ENCODE peak calls at places on chromosomes 3 and 15, in four cellular contexts. E, W, X and A are unnamed samples.

GRCh38 chr3:159144472-159144871 is 342.6 kb downstream of the MFSD1 start:
- DNase-seq in E (no peak), W (no peak), X (no peak), A (no peak)

GRCh38 chr15:101369676-101370075 is 74.6 kb upstream of the SNRPA1 start:
- DNase-seq in E (no peak), W (no peak), X (no peak), A (no peak)

GRCh38 chr15:40498891-40499290 is 28.1 kb downstream of the CHST14 start:
- DNase-seq in E (no peak), W (no peak), X (no peak), A (no peak)

GRCh38 chr3:193702967-193703366 is 110.0 kb downstream of the OPA1 start:
- DNase-seq in E (no peak), W (no peak), X (peak), A (no peak)

GRCh38 chr3:16788440-16789057 is 96.2 kb upstream of the PLCL2 start:
- DNase-seq in E (no peak), W (no peak), X (no peak), A (no peak)

GRCh38 chr15:63600001-63600645 is 2.9 kb downstream of the FBXL22 start:
- DNase-seq in E (no peak), W (peak), X (no peak), A (no peak)

GRCh38 chr15:57165992-57166391 is 210.3 kb upstream of the CGNL1 start:
- DNase-seq in E (no peak), W (no peak), X (no peak), A (no peak)

GRCh38 chr3:83953417-83954089 is 1005.2 kb upstream of the CADM2 start:
- DNase-seq in E (no peak), W (no peak), X (no peak), A (no peak)

GRCh38 chr3:116905805-116906204 is 196.2 kb downstream of the TUSC7 start:
- DNase-seq in E (no peak), W (no peak), X (no peak), A (no peak)

GRCh38 chr3:171459130-171459941 is 869 bp downstream of the TNIK start:
- DNase-seq in E (no peak), W (peak), X (no peak), A (peak)

GRCh38 chr15:85785887-85786777 is 8.6 kb downstream of the KLHL25 start:
- DNase-seq in E (no peak), W (no peak), X (no peak), A (no peak)

GRCh38 chr15:27956285-27956684 is 142.8 kb downstream of the OCA2 start:
- DNase-seq in E (no peak), W (no peak), X (no peak), A (no peak)

GRCh38 chr3:177681852-177682251 is 484.6 kb upstream of the TBL1XR1 start:
- DNase-seq in E (no peak), W (no peak), X (no peak), A (no peak)

GRCh38 chr3:196135693-196136639 is 54.1 kb upstream of the TFRC start:
- DNase-seq in E (no peak), W (no peak), X (no peak), A (no peak)

GRCh38 chr3:195762249-195762585 is 41.4 kb downstream of the MUC20 start:
- DNase-seq in E (no peak), W (no peak), X (no peak), A (no peak)

GRCh38 chr3:117528688-117529087 is 819.1 kb downstream of the TUSC7 start:
- DNase-seq in E (no peak), W (no peak), X (no peak), A (no peak)

GRCh38 chr15:50137330-50137761 is 18.3 kb upstream of the ATP8B4 start:
- DNase-seq in E (no peak), W (no peak), X (peak), A (no peak)

GRCh38 chr15:57335326-57336118 is 40.8 kb upstream of the CGNL1 start:
- DNase-seq in E (no peak), W (no peak), X (no peak), A (no peak)

GRCh38 chr3:126478581-126479310 is 3.1 kb upstream of the ZXDC start:
- DNase-seq in E (no peak), W (no peak), X (no peak), A (no peak)

GRCh38 chr15:28125673-28126651 is 26.8 kb upstream of the OCA2 start:
- DNase-seq in E (peak), W (peak), X (peak), A (no peak)

GRCh38 chr15:33516563-33516962 is 205.8 kb downstream of the RYR3 start:
- DNase-seq in E (no peak), W (no peak), X (no peak), A (no peak)

GRCh38 chr3:58048301-58048700 is 40.1 kb downstream of the FLNB start:
- DNase-seq in E (no peak), W (no peak), X (no peak), A (peak)

GRCh38 chr3:18645603-18646002 is 220.5 kb upstream of the SATB1 start:
- DNase-seq in E (no peak), W (no peak), X (no peak), A (no peak)

GRCh38 chr3:17577795-17578520 is 164.5 kb downstream of the TBC1D5 start:
- DNase-seq in E (no peak), W (no peak), X (no peak), A (no peak)

GRCh38 chr3:182782149-182782548 is 11.2 kb upstream of the ATP11B start:
- DNase-seq in E (no peak), W (no peak), X (no peak), A (no peak)

GRCh38 chr15:48544816-48545215 is 100.7 kb downstream of the FBN1 start:
- DNase-seq in E (no peak), W (no peak), X (no peak), A (no peak)

DNA sequence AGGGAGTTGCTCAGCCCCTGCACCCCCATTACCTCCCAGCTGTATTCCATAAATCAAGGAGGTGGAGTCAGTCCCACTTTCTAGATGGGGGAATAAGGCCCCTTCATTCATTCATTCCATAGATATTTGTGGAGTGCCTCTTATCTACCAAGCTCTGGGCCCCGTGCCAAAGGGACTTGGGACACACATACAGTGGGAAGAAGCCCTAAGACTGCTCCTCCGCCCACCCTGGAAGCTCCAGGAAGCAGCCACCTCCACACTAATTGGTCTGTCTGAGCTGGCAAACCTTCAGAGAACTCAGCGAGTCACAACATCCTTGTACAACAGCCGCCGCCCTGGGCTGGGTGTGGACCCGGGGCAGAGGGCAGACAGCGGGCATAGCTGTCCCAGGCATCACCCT is 6.4 kb downstream of the STRA6 start:
- DNase-seq in E (no peak), W (no peak), X (peak), A (peak)
- H3K4me3 ChIP-seq in E (no peak), W (no peak), X (no peak), A (no peak)

DNA sequence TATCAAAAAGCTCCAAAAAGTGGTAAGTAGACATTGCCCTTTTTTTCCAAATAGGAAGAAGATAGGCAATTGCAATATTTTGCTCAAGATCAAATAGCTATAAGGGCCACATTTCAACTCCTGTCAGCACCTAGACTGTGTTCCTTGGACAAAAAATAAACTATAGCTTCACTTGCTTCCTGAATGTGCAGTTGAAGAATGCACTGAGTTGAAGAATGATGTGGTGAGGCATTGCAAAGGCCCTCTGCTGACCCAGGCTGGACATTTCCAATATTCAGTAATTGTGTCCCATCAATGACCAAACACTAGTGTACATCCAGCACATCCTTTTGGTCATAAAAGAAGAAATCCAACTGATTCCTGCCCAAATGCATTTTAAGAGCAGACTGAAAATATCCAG is 424.9 kb upstream of the TGFBR2 start:
- DNase-seq in E (no peak), W (no peak), X (no peak), A (no peak)
- TF ChIP-seq CTCF in E (no peak), W (no peak), X (no peak), A (no peak)

DNA sequence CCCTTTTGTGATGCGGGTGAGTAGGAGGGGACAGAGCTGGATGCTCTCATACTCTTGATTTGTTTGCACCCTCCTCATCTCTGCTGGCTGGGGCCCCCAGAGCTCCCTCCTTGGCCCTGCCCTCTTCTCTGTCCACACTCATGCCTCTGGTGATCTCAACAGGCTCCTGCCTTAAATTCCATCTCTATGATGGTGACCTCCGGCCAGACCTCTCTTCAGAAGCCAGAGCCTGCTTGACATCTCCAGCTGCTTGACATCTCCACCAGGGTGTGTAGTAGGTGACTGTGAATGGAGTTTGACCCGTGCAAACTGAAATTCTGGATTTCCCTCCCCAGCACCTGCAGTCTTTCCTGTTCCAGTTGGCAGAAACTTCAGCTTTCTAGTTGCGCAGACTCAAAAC is 4.3 kb upstream of the FGD5 start:
- DNase-seq in E (no peak), W (no peak), X (no peak), A (no peak)
- H3K4me3 ChIP-seq in E (no peak), W (no peak), X (no peak), A (no peak)

GRCh38 chr3:153244961-153245360 is 82.9 kb downstream of the RAP2B start:
- DNase-seq in E (no peak), W (no peak), X (no peak), A (no peak)
- TF ChIP-seq CTCF in E (no peak), W (no peak), X (no peak), A (no peak)

GRCh38 chr3:89113344-89113743 is 5.9 kb downstream of the EPHA3 start:
- DNase-seq in E (no peak), W (no peak), X (no peak), A (no peak)

GRCh38 chr3:89116486-89116885 is 9.1 kb downstream of the EPHA3 start:
- DNase-seq in E (no peak), W (no peak), X (no peak), A (no peak)

GRCh38 chr3:89114841-89115223 is 7.4 kb downstream of the EPHA3 start:
- DNase-seq in E (no peak), W (no peak), X (no peak), A (no peak)

GRCh38 chr3:89113887-89114840 is 6.7 kb downstream of the EPHA3 start:
- DNase-seq in E (no peak), W (peak), X (no peak), A (peak)
- H3K4me3 ChIP-seq in E (no peak), W (peak), X (peak), A (peak)

DNA sequence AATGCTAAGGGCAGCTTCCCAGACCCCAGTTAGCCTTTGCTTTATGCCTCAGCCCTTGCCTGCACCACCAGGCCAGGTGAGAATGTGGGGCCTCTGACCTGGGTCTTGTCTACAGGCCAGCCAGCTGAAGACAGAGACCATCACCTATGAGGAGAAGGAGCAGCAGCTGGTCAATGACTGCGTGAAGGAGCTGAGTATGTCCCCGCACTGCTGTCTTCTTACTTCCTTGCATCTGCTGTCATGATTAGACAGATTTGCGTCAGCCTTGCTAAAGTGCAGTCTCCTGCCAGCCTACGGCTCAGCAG is 74.6 kb downstream of the CCK start:
- DNase-seq in E (peak), W (peak), X (no peak), A (no peak)
- TF ChIP-seq CTCF in E (peak), W (no peak), X (no peak), A (no peak)